ENCODE peak calls at places on chromosome 1, in five cellular contexts. P, F, R, W and G are unnamed samples.

GRCh38 chr1:210328032-210328745 is 513 bp upstream of the HHAT start:
- DNase-seq in F (no peak), W (no peak), P (no peak), R (no peak), G (no peak)

GRCh38 chr1:168893359-168893791 is 164.4 kb upstream of the DPT start:
- DNase-seq in F (no peak), W (no peak), P (no peak), R (no peak), G (no peak)

GRCh38 chr1:29196863-29197589 is 15.3 kb upstream of the SRSF4 start:
- DNase-seq in P (peak), R (no peak), W (no peak), F (peak), G (peak)

GRCh38 chr1:55215194-55216021 is at the start of gene USP24:
- DNase-seq in R (peak), W (peak), F (peak), P (peak), G (peak)

GRCh38 chr1:95396557-95396956 is 162.5 kb downstream of the RWDD3 start:
- DNase-seq in F (no peak), R (no peak), W (no peak), P (no peak), G (no peak)

GRCh38 chr1:170077926-170078325 is 3.4 kb upstream of the KIFAP3 start:
- DNase-seq in W (no peak), R (no peak), P (no peak), F (no peak), G (no peak)

GRCh38 chr1:9093096-9093495 is 23.7 kb upstream of the SLC2A5 start:
- DNase-seq in P (no peak), W (no peak), R (no peak), F (no peak), G (no peak)

GRCh38 chr1:96234299-96234698 is 487.3 kb upstream of the PTBP2 start:
- DNase-seq in R (peak), W (no peak), P (peak), F (peak), G (peak)

GRCh38 chr1:16250547-16251251 is 13.7 kb upstream of the CPLANE2 start:
- DNase-seq in W (no peak), R (no peak), F (no peak), P (peak), G (no peak)

GRCh38 chr1:63670164-63670563 is 77.0 kb downstream of the PGM1 start:
- DNase-seq in F (no peak), R (no peak), P (no peak), W (no peak), G (no peak)

GRCh38 chr1:67814121-67814772 is 19.0 kb downstream of the GNG12 start:
- DNase-seq in R (no peak), P (no peak), F (no peak), W (no peak), G (no peak)

GRCh38 chr1:79549191-79549590 is 542.7 kb upstream of the ADGRL4 start:
- DNase-seq in F (no peak), P (no peak), R (no peak), W (no peak), G (no peak)

GRCh38 chr1:50684185-50684584 is 260.9 kb upstream of the DMRTA2 start:
- DNase-seq in F (no peak), W (no peak), R (no peak), P (no peak), G (no peak)

GRCh38 chr1:59375321-59376220 is 78.7 kb downstream of the FGGY start:
- DNase-seq in R (no peak), P (peak), W (no peak), F (peak), G (no peak)

GRCh38 chr1:63691672-63692425 is 82.0 kb upstream of the ROR1 start:
- DNase-seq in R (peak), F (peak), W (peak), P (peak), G (peak)

GRCh38 chr1:164472841-164473240 is 86.1 kb upstream of the PBX1 start:
- DNase-seq in P (no peak), R (no peak), F (no peak), W (no peak), G (peak)

GRCh38 chr1:51061231-51061943 is 40.6 kb upstream of the C1orf185 start:
- DNase-seq in F (no peak), R (no peak), W (no peak), P (peak), G (no peak)

GRCh38 chr1:87518794-87519193 is 190.1 kb downstream of the LMO4 start:
- DNase-seq in R (no peak), F (no peak), P (no peak), W (no peak), G (no peak)

GRCh38 chr1:85707267-85707989 is 805 bp downstream of the ZNHIT6 start:
- DNase-seq in P (no peak), F (peak), R (no peak), W (no peak), G (no peak)

GRCh38 chr1:7436056-7437005 is 334.8 kb upstream of the VAMP3 start:
- DNase-seq in W (no peak), F (no peak), R (no peak), P (no peak), G (no peak)

GRCh38 chr1:96863449-96863848 is 141.9 kb downstream of the PTBP2 start:
- DNase-seq in R (no peak), P (no peak), W (no peak), F (peak), G (no peak)

GRCh38 chr1:27403065-27403726 is 10.8 kb downstream of the GPR3 start:
- DNase-seq in W (no peak), P (peak), R (peak), F (peak), G (peak)

GRCh38 chr1:52692697-52693096 is 5.5 kb downstream of the COA7 start:
- DNase-seq in R (no peak), P (no peak), W (no peak), F (no peak), G (no peak)

GRCh38 chr1:109248797-109249629 is at the start of gene CELSR2:
- DNase-seq in P (peak), F (peak), W (peak), R (peak), G (peak)

GRCh38 chr1:159646687-159647086 is 59.1 kb downstream of the APCS start:
- DNase-seq in F (no peak), P (no peak), W (no peak), R (no peak), G (no peak)

GRCh38 chr1:90612033-90612432 is 105.1 kb downstream of the BARHL2 start:
- DNase-seq in F (no peak), P (no peak), R (no peak), W (no peak), G (no peak)

GRCh38 chr1:54227091-54227602 is 27.2 kb downstream of the MRPL37 start:
- DNase-seq in F (peak), W (no peak), R (no peak), P (peak), G (no peak)

GRCh38 chr1:236401698-236402097 is 7.6 kb downstream of the EDARADD start:
- DNase-seq in F (no peak), W (no peak), R (no peak), P (no peak), G (no peak)

GRCh38 chr1:5448486-5448885 is 543.7 kb downstream of the NPHP4 start:
- DNase-seq in F (no peak), P (no peak), W (no peak), R (peak), G (peak)

GRCh38 chr1:58749646-58750045 is 34.2 kb downstream of the JUN start:
- DNase-seq in P (no peak), F (no peak), R (no peak), W (no peak), G (no peak)

GRCh38 chr1:106924360-106924759 is 132.1 kb upstream of the PRMT6 start:
- DNase-seq in F (no peak), W (peak), P (peak), R (peak), G (peak)

GRCh38 chr1:90605070-90605469 is 112.0 kb downstream of the BARHL2 start:
- DNase-seq in W (no peak), R (no peak), F (no peak), P (no peak), G (no peak)

GRCh38 chr1:159925713-159926066 is 383 bp upstream of the TAGLN2 start:
- DNase-seq in W (no peak), P (no peak), R (peak), F (no peak), G (peak)

GRCh38 chr1:12541274-12542137 is 76.5 kb downstream of the DHRS3 start:
- DNase-seq in R (no peak), W (no peak), F (peak), P (peak), G (peak)
- H2BK15ac ChIP-seq in R (no peak), W (peak), F (no peak), P (peak), G (no peak)

GRCh38 chr1:201740086-201740541 is 88.8 kb upstream of the IPO9 start:
- DNase-seq in W (no peak), F (no peak), R (peak), P (no peak), G (peak)
- H2BK15ac ChIP-seq in W (peak), F (peak), R (no peak), P (no peak), G (no peak)

GRCh38 chr1:24735619-24736375 is 9.4 kb upstream of the CLIC4 start:
- DNase-seq in F (peak), R (no peak), P (peak), W (no peak), G (peak)
- H2BK15ac ChIP-seq in F (no peak), R (no peak), P (peak), W (no peak), G (no peak)

GRCh38 chr1:205442051-205442721 is 13.7 kb downstream of the BLACAT1 start:
- DNase-seq in F (no peak), P (no peak), W (no peak), R (no peak), G (no peak)
- H2BK15ac ChIP-seq in F (no peak), P (no peak), W (no peak), R (no peak), G (no peak)